ENCODE peak calls at places on chromosomes 12 and 14, in eight cellular contexts. R, S, E, X, A, M, W and H are unnamed samples.
A peak's percentile ranks its signal among the peaks of the same experiment; 100 is the strongest.

GRCh38 chr14:100297320-100298300 is 8.6 kb downstream of the SLC25A29 start:
- DNase-seq in R (peak; percentile 88), S (peak; percentile 78), E (peak; percentile 78), X (peak; percentile 28), A (peak; percentile 73), M (peak; percentile 96), W (peak; percentile 48), H (peak; percentile 72)

GRCh38 chr12:117854339-117855012 is 114.3 kb downstream of the KSR2 start:
- DNase-seq in R (peak; percentile 23), S (peak; percentile 21), E (no peak), X (peak; percentile 52), A (no peak), M (no peak), W (no peak), H (peak; percentile 40)

GRCh38 chr14:57382283-57382682 is 8.1 kb upstream of the NAA30 start:
- DNase-seq in R (peak; percentile 94), S (no peak), E (no peak), X (peak; percentile 81), A (no peak), M (no peak), W (no peak), H (no peak)

GRCh38 chr12:95700316-95700785 is 90.2 kb downstream of the NTN4 start:
- DNase-seq in R (peak; percentile 89), S (no peak), E (no peak), X (no peak), A (no peak), M (no peak), W (no peak), H (no peak)

GRCh38 chr12:12870454-12870853 is 20.9 kb upstream of the GPRC5A start:
- DNase-seq in R (peak; percentile 100), S (no peak), E (no peak), X (peak; percentile 84), A (no peak), M (no peak), W (no peak), H (no peak)

GRCh38 chr12:49092086-49092815 is 2.4 kb downstream of the DHH start:
- DNase-seq in R (peak; percentile 30), S (no peak), E (peak; percentile 50), X (peak; percentile 62), A (peak; percentile 66), M (no peak), W (peak; percentile 45), H (peak; percentile 38)

GRCh38 chr12:40632933-40633332 is 59.3 kb upstream of the CNTN1 start:
- DNase-seq in R (no peak), S (no peak), E (no peak), X (no peak), A (no peak), M (no peak), W (no peak), H (no peak)

GRCh38 chr12:70756791-70757190 is 119.6 kb upstream of the PTPRB start:
- DNase-seq in R (no peak), S (no peak), E (no peak), X (no peak), A (no peak), M (no peak), W (no peak), H (no peak)

GRCh38 chr12:87274594-87275245 is 754.5 kb downstream of the C12orf50 start:
- DNase-seq in R (peak; percentile 38), S (no peak), E (no peak), X (peak; percentile 47), A (no peak), M (no peak), W (no peak), H (no peak)

GRCh38 chr14:100263141-100263540 is 24.2 kb downstream of the YY1 start:
- DNase-seq in R (no peak), S (no peak), E (no peak), X (no peak), A (no peak), M (no peak), W (no peak), H (no peak)

GRCh38 chr12:93571360-93571853 is 1.1 kb upstream of the SOCS2 start:
- DNase-seq in R (peak; percentile 55), S (peak; percentile 82), E (peak; percentile 87), X (peak; percentile 59), A (peak; percentile 87), M (peak; percentile 92), W (peak; percentile 32), H (peak; percentile 54)

GRCh38 chr12:47982311-47982710 is 18.9 kb downstream of the TMEM106C start:
- DNase-seq in R (no peak), S (no peak), E (no peak), X (no peak), A (no peak), M (no peak), W (no peak), H (no peak)

GRCh38 chr14:103961928-103962578 is 19.7 kb upstream of the RD3L start:
- DNase-seq in R (no peak), S (no peak), E (no peak), X (no peak), A (no peak), M (no peak), W (no peak), H (no peak)

GRCh38 chr12:131386167-131386521 is 324.7 kb upstream of the SFSWAP start:
- DNase-seq in R (no peak), S (no peak), E (no peak), X (no peak), A (no peak), M (peak; percentile 50), W (no peak), H (no peak)

GRCh38 chr14:46344327-46344937 is 307.1 kb downstream of the RPL10L start:
- DNase-seq in R (no peak), S (no peak), E (no peak), X (peak; percentile 60), A (no peak), M (no peak), W (no peak), H (no peak)

GRCh38 chr14:72673179-72673578 is 220.7 kb downstream of the DPF3 start:
- DNase-seq in R (no peak), S (no peak), E (no peak), X (no peak), A (no peak), M (no peak), W (no peak), H (no peak)

GRCh38 chr12:121789800-121790748 is 3.4 kb downstream of the RHOF start:
- DNase-seq in R (peak; percentile 34), S (no peak), E (peak; percentile 80), X (no peak), A (no peak), M (peak; percentile 77), W (no peak), H (peak; percentile 77)
- TF ChIP-seq POLR2A in R (no peak), S (no peak), E (no peak), X (no peak), A (no peak), M (no peak), W (no peak), H (no peak)

GRCh38 chr12:112523856-112524255 is 105.1 kb downstream of the PTPN11 start:
- DNase-seq in R (no peak), S (no peak), E (no peak), X (no peak), A (no peak), M (no peak), W (no peak), H (no peak)

GRCh38 chr12:112525426-112525809 is 106.7 kb downstream of the PTPN11 start:
- DNase-seq in R (no peak), S (no peak), E (no peak), X (no peak), A (no peak), M (no peak), W (no peak), H (no peak)

GRCh38 chr12:112524269-112524668 is 105.5 kb downstream of the PTPN11 start:
- DNase-seq in R (no peak), S (no peak), E (no peak), X (no peak), A (no peak), M (no peak), W (no peak), H (no peak)

GRCh38 chr12:112527082-112527481 is 108.3 kb downstream of the PTPN11 start:
- DNase-seq in R (no peak), S (no peak), E (no peak), X (no peak), A (no peak), M (no peak), W (no peak), H (no peak)

GRCh38 chr12:112524676-112525425 is 106.1 kb downstream of the PTPN11 start:
- DNase-seq in R (peak; percentile 29), S (no peak), E (no peak), X (no peak), A (no peak), M (no peak), W (no peak), H (no peak)
- TF ChIP-seq CTCF in R (no peak), S (no peak), E (no peak), X (no peak), A (no peak), M (no peak), W (no peak), H (no peak)

DNA sequence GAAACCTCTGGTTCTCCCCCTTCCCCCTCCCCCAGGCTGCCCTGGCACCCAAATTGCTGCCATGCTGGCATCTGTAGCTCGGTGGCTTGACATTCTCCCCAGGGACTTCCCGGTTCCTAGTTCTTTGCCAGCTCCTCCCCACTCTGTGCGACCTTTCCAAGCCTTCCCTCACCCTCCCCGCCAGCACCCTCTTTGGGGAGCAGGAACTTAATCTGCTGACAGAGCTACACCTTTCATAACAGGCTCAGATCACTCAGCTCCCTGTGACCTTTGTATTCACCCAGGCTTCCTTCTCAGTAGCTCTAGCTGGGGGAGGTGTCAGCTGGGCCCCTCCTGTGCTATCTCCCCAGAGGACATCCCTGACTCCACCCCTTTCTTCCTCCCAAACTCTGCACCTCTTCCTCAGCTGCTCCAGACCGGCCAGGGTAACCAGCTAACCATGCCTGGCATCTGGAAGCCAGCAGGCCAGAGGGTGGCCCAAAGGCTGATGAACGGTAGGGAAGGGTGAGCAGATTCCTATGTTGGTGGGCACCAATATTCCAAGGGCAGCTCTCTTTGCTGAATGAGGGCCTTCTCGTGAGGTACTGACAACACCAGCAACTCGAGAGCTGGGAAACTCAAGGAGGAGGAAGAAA is 1.8 kb upstream of the COX14 start:
- DNase-seq in R (no peak), S (peak; percentile 44), E (peak; percentile 52), X (no peak), A (no peak), M (peak; percentile 68), W (no peak), H (peak; percentile 42)
- TF ChIP-seq POLR2A in R (no peak), S (no peak), E (no peak), X (no peak), A (no peak), M (no peak), W (no peak), H (no peak)

GRCh38 chr14:82003418-82003817 is 469.8 kb upstream of the SEL1L start:
- DNase-seq in R (no peak), S (no peak), E (no peak), X (no peak), A (no peak), M (no peak), W (no peak), H (no peak)

GRCh38 chr14:82009993-82010392 is 476.3 kb upstream of the SEL1L start:
- DNase-seq in R (no peak), S (no peak), E (no peak), X (no peak), A (no peak), M (no peak), W (no peak), H (no peak)

GRCh38 chr14:82011460-82011859 is 477.8 kb upstream of the SEL1L start:
- DNase-seq in R (no peak), S (no peak), E (no peak), X (no peak), A (no peak), M (no peak), W (no peak), H (no peak)

GRCh38 chr14:82009076-82009475 is 475.4 kb upstream of the SEL1L start:
- DNase-seq in R (no peak), S (no peak), E (no peak), X (no peak), A (no peak), M (no peak), W (no peak), H (no peak)
- TF ChIP-seq CTCF in R (no peak), S (no peak), E (peak; percentile 13), X (no peak), A (no peak), M (no peak), W (peak; percentile 16), H (peak; percentile 2)